ENCODE peak calls at places on chromosomes 12 and 14, in nine cellular contexts. P is effector memory CD4-positive, alpha-beta T cell; B is mammary epithelial cell; K is endodermal cell; I is CD8-positive, alpha-beta memory T cell; A is pancreas; F is psoas muscle; W is adrenal gland; J is kidney. R is an unnamed sample.
A peak's percentile ranks its signal among the peaks of the same experiment; 100 is the strongest.

GRCh38 chr14:53002576-53002975 is 51.7 kb upstream of the FERMT2 start:
- DNase-seq in P (no peak), B (no peak), K (no peak), I (no peak), A (no peak), F (no peak), W (no peak), J (no peak), R (no peak)

GRCh38 chr12:52612431-52613290 is 5.7 kb downstream of the KRT73 start:
- DNase-seq in P (no peak), B (no peak), K (peak; percentile 56), I (no peak), A (no peak), F (no peak), W (no peak), J (no peak), R (no peak)

GRCh38 chr14:65333926-65334687 is 78.4 kb upstream of the FUT8 start:
- DNase-seq in P (no peak), B (no peak), K (peak; percentile 71), I (no peak), A (no peak), F (peak; percentile 71), W (no peak), J (no peak), R (no peak)

GRCh38 chr12:49744363-49744885 is 3.1 kb downstream of the TMBIM6 start:
- DNase-seq in P (no peak), B (no peak), K (no peak), I (no peak), A (no peak), F (no peak), W (no peak), J (no peak), R (no peak)

GRCh38 chr14:37263656-37264236 is 66.0 kb downstream of the MIPOL1 start:
- DNase-seq in P (no peak), B (no peak), K (no peak), I (no peak), A (no peak), F (no peak), W (no peak), J (no peak), R (no peak)

GRCh38 chr12:14394317-14395058 is 29.0 kb downstream of the ATF7IP start:
- DNase-seq in P (no peak), B (peak; percentile 83), K (no peak), I (no peak), A (peak; percentile 35), F (no peak), W (peak; percentile 46), J (no peak), R (no peak)

GRCh38 chr12:125983784-125984510 is 918.7 kb downstream of the AACS start:
- DNase-seq in P (no peak), B (no peak), K (peak; percentile 95), I (no peak), A (no peak), F (no peak), W (no peak), J (no peak), R (no peak)

GRCh38 chr14:53963491-53964227 is 7.0 kb upstream of the BMP4 start:
- DNase-seq in P (no peak), B (no peak), K (peak; percentile 78), I (no peak), A (peak; percentile 40), F (no peak), W (peak; percentile 57), J (peak; percentile 75), R (peak; percentile 59)

GRCh38 chr12:82124711-82125110 is 233.5 kb downstream of the CCDC59 start:
- DNase-seq in P (no peak), B (peak; percentile 25), K (no peak), I (no peak), A (no peak), F (no peak), W (no peak), J (no peak), R (no peak)

GRCh38 chr14:85607571-85608219 is 77.8 kb downstream of the FLRT2 start:
- DNase-seq in P (no peak), B (peak; percentile 92), K (no peak), I (no peak), A (no peak), F (no peak), W (no peak), J (no peak), R (no peak)
- H3K27ac ChIP-seq in P (no peak overlapping the region), B (peak overlapping the region; percentile 73), K (no peak overlapping the region), I (no peak overlapping the region), A (no peak overlapping the region), F (peak overlapping the region; percentile 10), W (no peak overlapping the region), J (no peak overlapping the region), R (no peak overlapping the region)

GRCh38 chr12:132216354-132216987 is 72.2 kb downstream of the NOC4L start:
- DNase-seq in P (no peak), B (no peak), K (no peak), I (no peak), A (no peak), F (no peak), W (no peak), J (peak; percentile 52), R (no peak)
- H3K4me3 ChIP-seq in P (no peak overlapping the region), B (no peak overlapping the region), K (no peak overlapping the region), I (no peak overlapping the region), A (no peak overlapping the region), F (no peak overlapping the region), W (no peak overlapping the region), J (no peak overlapping the region), R (no peak overlapping the region)

GRCh38 chr14:88551094-88551870 is 3.5 kb downstream of the PTPN21 start:
- DNase-seq in P (no peak), B (peak; percentile 82), K (peak; percentile 94), I (no peak), A (peak; percentile 80), F (peak; percentile 90), W (peak; percentile 85), J (peak; percentile 92), R (peak; percentile 84)
- H3K27ac ChIP-seq in P (no peak overlapping the region), B (peak overlapping the region; percentile 50), K (no peak overlapping the region), I (no peak overlapping the region), A (peak overlapping the region; percentile 56), F (peak overlapping the region; percentile 88), W (peak overlapping the region; percentile 58), J (peak overlapping the region; percentile 65), R (no peak overlapping the region)

DNA sequence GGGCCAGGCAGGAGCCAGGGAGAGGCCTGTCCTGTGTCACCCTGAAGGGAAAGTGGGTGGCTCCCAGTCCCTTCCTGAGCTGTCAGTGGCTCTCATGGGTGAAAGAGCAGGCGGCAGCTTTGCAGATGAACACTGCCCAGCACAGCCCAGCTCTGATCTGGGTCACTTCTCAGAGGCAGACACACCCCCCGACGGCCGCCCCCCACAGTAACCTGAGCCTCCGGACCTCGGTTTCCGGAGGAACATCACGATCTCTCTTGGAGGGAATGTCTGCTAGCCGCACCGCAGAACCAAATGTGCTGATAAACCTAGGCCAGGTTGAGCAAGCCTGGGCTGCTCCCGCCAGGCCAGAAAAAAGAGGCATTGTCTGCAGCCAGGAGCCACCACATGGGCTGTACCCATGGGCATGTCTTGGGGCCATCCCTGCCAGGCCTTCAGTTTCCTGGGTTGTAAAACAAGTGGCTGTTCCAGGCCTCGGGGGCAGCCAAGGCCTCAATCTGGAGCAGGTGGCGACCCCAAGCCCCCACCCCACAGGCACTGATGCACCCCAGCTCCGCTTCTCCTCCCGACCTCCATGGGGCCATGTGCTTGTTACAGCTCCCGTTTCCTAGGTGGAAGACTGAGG is 57.6 kb downstream of the NCOR2 start:
- DNase-seq in P (no peak), B (peak; percentile 89), K (no peak), I (no peak), A (peak; percentile 66), F (peak; percentile 95), W (no peak), J (peak; percentile 96), R (no peak)
- H3K4me3 ChIP-seq in P (no peak overlapping the region), B (peak overlapping the region; percentile 12), K (no peak overlapping the region), I (no peak overlapping the region), A (no peak overlapping the region), F (peak overlapping the region; percentile 32), W (no peak overlapping the region), J (no peak overlapping the region), R (no peak overlapping the region)

GRCh38 chr14:36022765-36023415 is 153.6 kb downstream of the PTCSC3 start:
- DNase-seq in P (no peak), B (no peak), K (no peak), I (no peak), A (no peak), F (no peak), W (no peak), J (no peak), R (no peak)
- H3K27ac ChIP-seq in P (no peak overlapping the region), B (no peak overlapping the region), K (peak overlapping the region; percentile 2), I (no peak overlapping the region), A (no peak overlapping the region), F (no peak overlapping the region), W (no peak overlapping the region), J (no peak overlapping the region), R (no peak overlapping the region)

R was measured in aorta.